ENCODE peak calls at places on chromosome 22, in nine cellular contexts. J, Q, G, L, T, B, O, N and E are unnamed samples.

GRCh38 chr22:33842421-33843094 is 77.7 kb downstream of the LARGE1 start:
- DNase-seq in J (no peak), Q (no peak), G (no peak), L (peak), T (no peak), B (no peak), O (no peak), N (no peak), E (no peak)

GRCh38 chr22:26891431-26891830 is 234.0 kb downstream of the MIAT start:
- DNase-seq in J (no peak), Q (no peak), G (no peak), L (no peak), T (no peak), B (no peak), O (no peak), N (peak), E (no peak)

GRCh38 chr22:50683994-50684371 is 11.4 kb downstream of the SHANK3 start:
- DNase-seq in J (no peak), Q (no peak), G (no peak), L (no peak), T (no peak), B (no peak), O (no peak), N (no peak), E (no peak)

GRCh38 chr22:33163815-33164214 is 105.6 kb upstream of the SYN3 start:
- DNase-seq in J (no peak), Q (no peak), G (no peak), L (no peak), T (no peak), B (no peak), O (no peak), N (no peak), E (no peak)

GRCh38 chr22:30867746-30868662 is 100.6 kb downstream of the MORC2 start:
- DNase-seq in J (no peak), Q (no peak), G (no peak), L (no peak), T (no peak), B (no peak), O (no peak), N (no peak), E (no peak)

GRCh38 chr22:30453731-30454510 is 17.9 kb downstream of the SEC14L3 start:
- DNase-seq in J (no peak), Q (no peak), G (peak), L (peak), T (no peak), B (no peak), O (no peak), N (peak), E (peak)

GRCh38 chr22:48089601-48090331 is 1327.3 kb downstream of the TBC1D22A start:
- DNase-seq in J (peak), Q (no peak), G (no peak), L (no peak), T (peak), B (peak), O (peak), N (no peak), E (no peak)

GRCh38 chr22:37951305-37951704 is 2.1 kb downstream of the C22orf23 start:
- DNase-seq in J (no peak), Q (no peak), G (peak), L (no peak), T (no peak), B (no peak), O (no peak), N (no peak), E (peak)

GRCh38 chr22:47570300-47570685 is 807.8 kb downstream of the TBC1D22A start:
- DNase-seq in J (no peak), Q (no peak), G (no peak), L (no peak), T (no peak), B (no peak), O (no peak), N (no peak), E (no peak)

GRCh38 chr22:45101828-45102227 is 61.9 kb upstream of the NUP50 start:
- DNase-seq in J (peak), Q (no peak), G (peak), L (peak), T (peak), B (peak), O (peak), N (peak), E (peak)

GRCh38 chr22:37643225-37643847 is 3.9 kb downstream of the SH3BP1 start:
- DNase-seq in J (peak), Q (no peak), G (peak), L (peak), T (peak), B (peak), O (peak), N (peak), E (peak)

GRCh38 chr22:44782286-44782830 is 30.0 kb downstream of the ARHGAP8 start:
- DNase-seq in J (peak), Q (no peak), G (no peak), L (no peak), T (peak), B (no peak), O (no peak), N (no peak), E (no peak)

GRCh38 chr22:12601870-12602779 is 2925.9 kb upstream of the OR11H1 start:
- DNase-seq in J (no peak), Q (no peak), G (no peak), L (no peak), T (no peak), B (peak), O (no peak), N (no peak), E (no peak)

GRCh38 chr22:46070215-46070721 is 80.1 kb upstream of the PPARA start:
- DNase-seq in J (peak), Q (no peak), G (peak), L (peak), T (peak), B (peak), O (peak), N (peak), E (peak)

GRCh38 chr22:37777122-37777687 is 30.5 kb upstream of the GCAT start:
- DNase-seq in J (peak), Q (peak), G (no peak), L (no peak), T (peak), B (no peak), O (peak), N (peak), E (peak)

GRCh38 chr22:46574993-46575914 is 37.8 kb upstream of the CELSR1 start:
- DNase-seq in J (peak), Q (no peak), G (peak), L (peak), T (no peak), B (peak), O (peak), N (no peak), E (no peak)

GRCh38 chr22:30046716-30047363 is 33.4 kb upstream of the HORMAD2 start:
- DNase-seq in J (peak), Q (no peak), G (no peak), L (no peak), T (no peak), B (no peak), O (no peak), N (no peak), E (no peak)

GRCh38 chr22:29883831-29884139 is 811 bp downstream of the MTMR3 start:
- DNase-seq in J (no peak), Q (no peak), G (no peak), L (no peak), T (no peak), B (no peak), O (no peak), N (no peak), E (no peak)

GRCh38 chr22:18062421-18062820 is 15.4 kb upstream of the PEX26 start:
- DNase-seq in J (no peak), Q (no peak), G (no peak), L (no peak), T (no peak), B (no peak), O (no peak), N (no peak), E (no peak)

GRCh38 chr22:23218053-23218866 is 38.0 kb downstream of the BCR start:
- DNase-seq in J (no peak), Q (no peak), G (no peak), L (no peak), T (no peak), B (peak), O (no peak), N (no peak), E (no peak)

GRCh38 chr22:46010177-46010867 is 33.4 kb upstream of the WNT7B start:
- DNase-seq in J (no peak), Q (no peak), G (no peak), L (no peak), T (peak), B (peak), O (peak), N (no peak), E (peak)

GRCh38 chr22:38831166-38831945 is 12.5 kb downstream of the NPTXR start:
- DNase-seq in J (no peak), Q (no peak), G (peak), L (no peak), T (peak), B (no peak), O (no peak), N (no peak), E (peak)

GRCh38 chr22:44261164-44261860 is 51.4 kb downstream of the SHISAL1 start:
- DNase-seq in J (no peak), Q (no peak), G (no peak), L (no peak), T (no peak), B (no peak), O (no peak), N (no peak), E (no peak)

GRCh38 chr22:26646158-26646557 is 11.2 kb upstream of the MIAT start:
- DNase-seq in J (no peak), Q (no peak), G (no peak), L (no peak), T (peak), B (no peak), O (no peak), N (no peak), E (peak)

GRCh38 chr22:44544523-44545433 is 46.7 kb upstream of the RTL6 start:
- DNase-seq in J (no peak), Q (no peak), G (no peak), L (no peak), T (no peak), B (no peak), O (no peak), N (no peak), E (no peak)

GRCh38 chr22:22770280-22770871 is 117.2 kb upstream of the IGLL5 start:
- DNase-seq in J (peak), Q (no peak), G (peak), L (no peak), T (no peak), B (no peak), O (no peak), N (peak), E (peak)

GRCh38 chr22:32202539-32203180 is 2.2 kb downstream of the RFPL2 start:
- DNase-seq in J (peak), Q (no peak), G (peak), L (peak), T (peak), B (peak), O (no peak), N (peak), E (peak)

GRCh38 chr22:23357028-23357427 is 176.7 kb downstream of the BCR start:
- DNase-seq in J (no peak), Q (no peak), G (no peak), L (no peak), T (no peak), B (no peak), O (no peak), N (no peak), E (no peak)

GRCh38 chr22:30015846-30016245 is 64.4 kb upstream of the HORMAD2 start:
- DNase-seq in J (no peak), Q (no peak), G (no peak), L (no peak), T (peak), B (no peak), O (no peak), N (no peak), E (peak)

GRCh38 chr22:27930246-27931060 is 11.4 kb upstream of the PITPNB start:
- DNase-seq in J (no peak), Q (no peak), G (no peak), L (no peak), T (peak), B (no peak), O (no peak), N (no peak), E (no peak)

GRCh38 chr22:17783317-17783716 is 9.0 kb upstream of the BID start:
- DNase-seq in J (no peak), Q (no peak), G (no peak), L (no peak), T (no peak), B (no peak), O (no peak), N (no peak), E (no peak)

GRCh38 chr22:49655168-49655812 is 172.4 kb downstream of the BRD1 start:
- DNase-seq in J (no peak), Q (no peak), G (no peak), L (no peak), T (no peak), B (no peak), O (no peak), N (no peak), E (no peak)

GRCh38 chr22:27115816-27116256 is 458.4 kb downstream of the MIAT start:
- DNase-seq in J (peak), Q (no peak), G (peak), L (no peak), T (peak), B (no peak), O (no peak), N (no peak), E (peak)

GRCh38 chr22:17955611-17956379 is 68.6 kb downstream of the MICAL3 start:
- DNase-seq in J (no peak), Q (no peak), G (no peak), L (no peak), T (no peak), B (no peak), O (no peak), N (no peak), E (no peak)

GRCh38 chr22:32558681-32559355 is 84.2 kb downstream of the FBXO7 start:
- DNase-seq in J (peak), Q (no peak), G (peak), L (no peak), T (peak), B (peak), O (peak), N (peak), E (peak)

GRCh38 chr22:26471522-26471921 is 12.1 kb downstream of the HPS4 start:
- DNase-seq in J (no peak), Q (no peak), G (peak), L (no peak), T (peak), B (no peak), O (peak), N (no peak), E (peak)

GRCh38 chr22:48724899-48725298 is 1102.8 kb downstream of the BRD1 start:
- DNase-seq in J (no peak), Q (no peak), G (no peak), L (no peak), T (no peak), B (peak), O (no peak), N (no peak), E (no peak)

GRCh38 chr22:23157560-23158515 is 12.6 kb downstream of the RAB36 start:
- DNase-seq in J (no peak), Q (no peak), G (no peak), L (no peak), T (no peak), B (no peak), O (no peak), N (peak), E (no peak)

GRCh38 chr22:31951201-31952093 is 7.1 kb downstream of the YWHAH start:
- DNase-seq in J (no peak), Q (no peak), G (no peak), L (no peak), T (no peak), B (no peak), O (no peak), N (no peak), E (no peak)

DNA sequence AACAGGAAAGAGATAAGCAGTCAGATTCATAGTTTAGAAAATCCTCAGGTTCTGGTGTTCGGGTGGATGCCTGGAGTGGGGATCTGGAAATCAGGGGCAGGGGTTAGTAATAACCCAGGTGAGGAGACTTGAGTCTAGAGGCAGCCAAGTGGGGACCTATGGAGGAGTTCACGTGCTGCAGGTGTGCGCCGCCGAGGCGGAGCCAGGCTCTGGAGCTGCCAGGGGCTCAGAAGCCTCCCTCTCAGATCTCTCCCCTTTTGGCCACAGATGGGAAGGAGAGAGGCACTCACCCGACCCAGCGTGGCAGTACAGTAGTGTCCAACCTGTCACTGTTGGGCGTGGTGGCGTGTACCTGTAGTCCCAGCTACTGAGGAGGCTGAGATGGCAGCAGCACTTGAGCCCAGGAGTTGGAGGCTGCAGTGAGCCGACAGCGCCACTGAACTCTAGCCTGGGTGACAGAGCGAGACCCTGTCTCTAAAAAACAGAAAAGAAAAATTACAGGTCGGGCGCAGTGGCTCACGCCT is 27.5 kb downstream of the TXN2 start:
- DNase-seq in J (no peak), Q (no peak), G (no peak), L (no peak), T (no peak), B (no peak), O (no peak), N (no peak), E (no peak)
- H3K4me3 ChIP-seq in J (peak), Q (peak), G (no peak), L (no peak), T (no peak), B (no peak), O (peak), N (no peak), E (no peak)

DNA sequence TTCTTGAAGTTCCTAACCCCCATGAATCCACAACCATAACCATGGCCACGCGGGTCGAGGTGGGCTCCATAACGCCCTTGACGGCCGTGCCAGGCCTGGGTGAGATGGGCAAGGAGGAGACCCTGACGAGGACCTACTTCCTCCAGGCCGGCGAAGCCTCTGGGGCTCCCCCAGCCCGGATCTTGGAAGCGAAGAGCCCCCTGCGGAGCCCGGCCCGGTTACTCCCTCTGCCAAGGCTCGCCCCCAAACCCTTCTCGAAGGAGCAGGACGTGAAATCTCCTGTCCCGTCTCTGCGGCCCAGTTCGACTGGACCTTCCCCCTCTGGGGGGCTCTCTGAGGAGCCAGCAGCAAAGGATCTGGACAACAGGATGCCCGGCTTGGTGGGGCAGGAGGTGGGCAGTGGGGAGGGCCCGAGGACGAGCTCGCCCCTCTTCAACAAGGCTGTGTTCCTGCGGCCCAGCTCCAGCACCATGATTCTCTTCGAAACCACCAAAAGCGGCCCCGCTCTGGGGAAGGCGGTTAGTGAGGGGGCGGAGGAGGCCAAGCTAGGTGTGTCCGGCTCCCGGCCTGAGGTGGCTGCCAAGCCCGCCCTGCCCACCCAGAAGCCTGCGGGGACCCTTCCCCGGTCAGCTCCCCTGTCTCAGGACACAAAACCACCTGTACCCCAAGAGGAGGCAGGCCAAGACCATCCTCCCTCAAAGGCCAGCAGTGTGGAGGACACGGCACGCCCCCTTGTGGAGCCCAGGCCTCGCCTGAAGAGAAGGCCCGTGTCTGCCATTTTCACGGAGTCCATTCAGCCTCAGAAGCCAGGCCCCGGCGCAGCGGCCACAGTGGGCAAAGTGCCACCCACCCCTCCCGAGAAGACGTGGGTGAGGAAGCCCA is 75.7 kb downstream of the KIAA1671 start:
- DNase-seq in J (peak), Q (no peak), G (peak), L (peak), T (no peak), B (peak), O (peak), N (no peak), E (no peak)
- TF ChIP-seq CTCF in J (peak), Q (peak), G (peak), L (peak), T (peak), B (peak), O (peak), N (no peak), E (peak)

GRCh38 chr22:39900306-39901227 is at the start of gene GRAP2:
- DNase-seq in J (no peak), Q (peak), G (no peak), L (no peak), T (no peak), B (no peak), O (no peak), N (no peak), E (no peak)
- H3K4me3 ChIP-seq in J (no peak), Q (peak), G (no peak), L (no peak), T (no peak), B (no peak), O (no peak), N (no peak), E (no peak)

GRCh38 chr22:20017622-20017958 is 967 bp upstream of the ARVCF start:
- DNase-seq in J (no peak), Q (no peak), G (no peak), L (no peak), T (no peak), B (no peak), O (no peak), N (no peak), E (no peak)

GRCh38 chr22:20014526-20015186 is 2.0 kb downstream of the ARVCF start:
- DNase-seq in J (peak), Q (no peak), G (no peak), L (no peak), T (no peak), B (no peak), O (no peak), N (no peak), E (no peak)

GRCh38 chr22:20016734-20017621 is at the start of gene ARVCF:
- DNase-seq in J (peak), Q (no peak), G (peak), L (peak), T (peak), B (peak), O (peak), N (peak), E (peak)

GRCh38 chr22:20015187-20015625 is 1.4 kb downstream of the ARVCF start:
- DNase-seq in J (no peak), Q (no peak), G (no peak), L (no peak), T (no peak), B (no peak), O (no peak), N (no peak), E (no peak)

DNA sequence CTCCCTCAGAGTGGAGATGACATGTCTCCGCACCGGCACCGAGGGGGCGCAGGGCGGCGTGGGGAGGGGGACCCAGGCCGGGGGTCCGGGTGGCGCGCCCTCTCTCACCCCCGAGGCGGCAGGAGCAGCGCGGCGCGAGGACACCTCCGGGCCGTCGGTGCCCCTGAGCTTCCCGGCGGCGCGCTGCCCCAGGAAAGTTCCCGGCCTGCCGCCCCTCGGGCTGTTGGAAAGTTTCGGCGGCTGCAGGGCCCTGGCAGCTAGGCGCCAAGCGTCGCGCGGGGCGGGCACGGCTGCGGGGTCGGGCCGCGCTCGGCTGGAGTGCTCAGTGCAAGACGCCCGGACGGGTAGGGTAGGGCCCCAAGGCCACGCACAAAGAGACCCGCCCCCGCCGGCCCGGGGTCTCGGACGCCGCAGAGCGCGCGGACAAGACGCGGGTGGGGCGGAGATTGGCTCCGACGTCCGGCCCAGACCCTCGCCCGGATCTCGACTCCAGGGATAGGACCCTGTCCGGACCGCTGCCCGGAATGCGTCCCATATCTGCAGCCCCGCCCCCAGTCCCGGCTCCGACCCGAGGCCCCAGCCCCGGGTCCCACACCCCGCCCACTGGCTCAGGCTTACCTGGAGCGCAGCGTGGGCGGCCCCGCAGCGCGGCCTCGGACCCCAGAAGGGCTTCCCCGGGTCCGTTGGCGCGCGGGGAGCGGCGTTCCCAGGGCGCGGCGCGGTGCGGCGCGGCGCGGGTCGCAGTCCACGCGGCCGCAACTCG is 471 bp downstream of the ARVCF start:
- DNase-seq in J (peak), Q (no peak), G (peak), L (peak), T (no peak), B (no peak), O (no peak), N (no peak), E (peak)
- TF ChIP-seq CTCF in J (no peak), Q (no peak), G (no peak), L (no peak), T (no peak), B (no peak), O (no peak), N (no peak), E (no peak)